ENCODE peak calls at places on chromosome X, in ten cellular contexts. V is GM12865; G is epithelial cell of esophagus; N is left ventricle myocardium inferior; P is lower lobe of right lung; U is heart right ventricle; A is MM.1S; S is dorsolateral prefrontal cortex; L is cardiac muscle cell; H is CD4-positive, CD25-positive, alpha-beta regulatory T cell. X is an unnamed sample.

GRCh38 chrX:47581731-47582647 is at the start of gene TIMP1:
- DNase-seq in G (peak), V (peak), S (peak), L (peak), H (peak), N (peak), A (peak), P (peak), U (peak), X (peak)

GRCh38 chrX:34437586-34437985 is 219.5 kb downstream of the TMEM47 start:
- DNase-seq in N (peak), G (no peak), A (no peak), L (no peak), V (no peak), H (no peak), P (no peak), S (no peak), U (no peak), X (no peak)

GRCh38 chrX:43106009-43106408 is 328.0 kb upstream of the PPP1R2C start:
- DNase-seq in U (no peak), A (no peak), L (no peak), G (no peak), N (no peak), P (no peak), H (no peak), S (no peak), V (no peak), X (no peak)

GRCh38 chrX:17744896-17745523 is 7.7 kb downstream of the SCML1 start:
- DNase-seq in P (no peak), G (peak), V (no peak), N (no peak), S (no peak), H (no peak), A (peak), L (no peak), U (no peak), X (peak)

GRCh38 chrX:119690921-119691716 is 1.8 kb downstream of the SEPTIN6 start:
- DNase-seq in U (no peak), N (no peak), V (peak), P (no peak), L (no peak), A (peak), G (peak), S (no peak), H (peak), X (peak)

GRCh38 chrX:110338850-110339373 is 19.7 kb upstream of the RTL9 start:
- DNase-seq in A (no peak), V (no peak), G (peak), N (no peak), H (no peak), P (no peak), L (no peak), S (no peak), U (no peak), X (no peak)

GRCh38 chrX:87475793-87476192 is 41.8 kb upstream of the KLHL4 start:
- DNase-seq in A (no peak), N (no peak), V (no peak), U (no peak), L (no peak), S (no peak), G (no peak), P (no peak), H (no peak), X (no peak)

GRCh38 chrX:97400492-97400891 is 516.8 kb downstream of the RPA4 start:
- DNase-seq in S (no peak), L (no peak), H (no peak), P (no peak), N (no peak), V (peak), A (peak), U (no peak), G (no peak), X (no peak)

GRCh38 chrX:110287605-110288004 is 30.3 kb downstream of the AMMECR1 start:
- DNase-seq in S (no peak), N (no peak), G (no peak), H (no peak), P (no peak), V (no peak), L (no peak), A (no peak), U (no peak), X (no peak)

GRCh38 chrX:40095588-40096394 is 2.0 kb downstream of the BCOR start:
- DNase-seq in V (peak), L (no peak), S (no peak), G (no peak), A (peak), H (no peak), N (peak), P (peak), U (no peak), X (peak)

GRCh38 chrX:101359966-101360365 is 11.4 kb upstream of the TIMM8A start:
- DNase-seq in H (no peak), N (no peak), A (no peak), L (no peak), V (no peak), P (no peak), S (no peak), G (peak), U (no peak), X (no peak)

GRCh38 chrX:70979136-70979762 is 48.4 kb upstream of the SLC7A3 start:
- DNase-seq in L (peak), G (peak), P (no peak), N (no peak), S (no peak), A (no peak), V (peak), U (no peak), H (no peak), X (no peak)

GRCh38 chrX:116862340-116862739 is 399.6 kb upstream of the CT83 start:
- DNase-seq in U (no peak), L (no peak), N (no peak), A (peak), S (no peak), V (no peak), G (no peak), P (no peak), H (no peak), X (no peak)

GRCh38 chrX:11629593-11630211 is 36.0 kb downstream of the ARHGAP6 start:
- DNase-seq in A (peak), L (peak), H (no peak), V (peak), S (no peak), N (peak), P (peak), G (peak), U (peak), X (no peak)

GRCh38 chrX:30875957-30876356 is 13.1 kb downstream of the TAB3 start:
- DNase-seq in S (no peak), H (no peak), U (no peak), P (no peak), G (peak), L (no peak), V (no peak), A (no peak), N (no peak), X (no peak)

GRCh38 chrX:40065291-40066046 is 32.3 kb downstream of the BCOR start:
- DNase-seq in A (no peak), N (no peak), L (no peak), H (no peak), P (no peak), S (no peak), G (no peak), V (no peak), U (no peak), X (no peak)

GRCh38 chrX:30653415-30654131 is at the start of gene GK:
- DNase-seq in L (peak), U (peak), S (peak), P (peak), H (peak), V (peak), G (no peak), N (peak), A (peak), X (peak)

GRCh38 chrX:53196678-53197077 is 28.3 kb downstream of the KDM5C start:
- DNase-seq in P (no peak), L (no peak), A (no peak), S (no peak), G (no peak), H (no peak), N (no peak), V (no peak), U (no peak), X (no peak)

GRCh38 chrX:85611926-85612325 is 232.5 kb upstream of the POF1B start:
- DNase-seq in S (no peak), H (no peak), N (no peak), V (no peak), U (no peak), G (peak), P (no peak), A (peak), L (no peak), X (no peak)

GRCh38 chrX:40150503-40150902 is 52.7 kb upstream of the BCOR start:
- DNase-seq in L (no peak), H (no peak), S (no peak), V (no peak), G (no peak), P (no peak), A (no peak), U (no peak), N (no peak), X (no peak)

GRCh38 chrX:39972340-39972739 is 125.4 kb downstream of the BCOR start:
- DNase-seq in H (no peak), A (no peak), V (no peak), N (no peak), P (no peak), G (peak), U (peak), L (no peak), S (no peak), X (no peak)

GRCh38 chrX:103155201-103155600 is 59.7 kb upstream of the BEX4 start:
- DNase-seq in N (no peak), V (no peak), A (no peak), H (no peak), P (no peak), L (no peak), S (no peak), G (peak), U (no peak), X (no peak)

GRCh38 chrX:9127991-9128390 is 94.1 kb upstream of the FAM9B start:
- DNase-seq in L (no peak), N (no peak), V (no peak), S (no peak), H (no peak), G (no peak), U (no peak), A (no peak), P (no peak), X (no peak)

GRCh38 chrX:39772057-39772832 is 325.5 kb downstream of the BCOR start:
- DNase-seq in A (peak), V (peak), G (peak), S (no peak), H (peak), U (no peak), L (peak), P (peak), N (no peak), X (peak)

GRCh38 chrX:130024127-130024526 is 41.7 kb downstream of the BCORL1 start:
- DNase-seq in P (peak), N (peak), A (peak), S (no peak), U (peak), L (peak), V (peak), G (peak), H (peak), X (peak)

GRCh38 chrX:57871463-57871862 is 38.8 kb downstream of the ZXDA start:
- DNase-seq in V (no peak), U (no peak), S (no peak), A (no peak), H (no peak), P (no peak), G (no peak), L (no peak), N (no peak), X (no peak)

GRCh38 chrX:45824471-45824870 is 623.8 kb upstream of the DIPK2B start:
- DNase-seq in H (no peak), L (no peak), G (peak), N (no peak), P (no peak), U (no peak), A (no peak), V (peak), S (peak), X (no peak)

GRCh38 chrX:134075894-134076718 is 90.7 kb upstream of the GPC3 start:
- DNase-seq in G (no peak), L (no peak), P (no peak), A (no peak), H (no peak), U (no peak), V (no peak), N (no peak), S (no peak), X (no peak)

GRCh38 chrX:55127692-55128091 is 38.9 kb downstream of the PAGE2 start:
- DNase-seq in P (no peak), V (no peak), N (no peak), U (no peak), G (peak), L (no peak), A (no peak), H (no peak), S (no peak), X (no peak)

GRCh38 chrX:10744011-10744410 is 123.6 kb upstream of the MID1 start:
- DNase-seq in H (no peak), S (no peak), G (peak), N (no peak), U (no peak), L (no peak), A (no peak), V (no peak), P (no peak), X (no peak)

GRCh38 chrX:2426289-2426882 is 74.4 kb downstream of the DHRSX start:
- DNase-seq in G (no peak), N (no peak), V (no peak), L (no peak), P (no peak), A (no peak), S (no peak), U (no peak), H (no peak), X (no peak)

GRCh38 chrX:55715847-55716246 is 1.7 kb upstream of the RRAGB start:
- DNase-seq in U (no peak), G (no peak), L (no peak), P (no peak), N (no peak), S (no peak), H (no peak), V (peak), A (no peak), X (no peak)

GRCh38 chrX:108177321-108177990 is 85.9 kb downstream of the ATG4A start:
- DNase-seq in N (no peak), S (no peak), L (no peak), H (no peak), U (no peak), V (no peak), G (peak), P (no peak), A (no peak), X (no peak)

GRCh38 chrX:9897761-9898161 is 69.4 kb upstream of the CLDN34 start:
- DNase-seq in H (no peak), G (no peak), U (no peak), V (no peak), A (no peak), L (no peak), P (no peak), N (no peak), S (no peak), X (no peak)

DNA sequence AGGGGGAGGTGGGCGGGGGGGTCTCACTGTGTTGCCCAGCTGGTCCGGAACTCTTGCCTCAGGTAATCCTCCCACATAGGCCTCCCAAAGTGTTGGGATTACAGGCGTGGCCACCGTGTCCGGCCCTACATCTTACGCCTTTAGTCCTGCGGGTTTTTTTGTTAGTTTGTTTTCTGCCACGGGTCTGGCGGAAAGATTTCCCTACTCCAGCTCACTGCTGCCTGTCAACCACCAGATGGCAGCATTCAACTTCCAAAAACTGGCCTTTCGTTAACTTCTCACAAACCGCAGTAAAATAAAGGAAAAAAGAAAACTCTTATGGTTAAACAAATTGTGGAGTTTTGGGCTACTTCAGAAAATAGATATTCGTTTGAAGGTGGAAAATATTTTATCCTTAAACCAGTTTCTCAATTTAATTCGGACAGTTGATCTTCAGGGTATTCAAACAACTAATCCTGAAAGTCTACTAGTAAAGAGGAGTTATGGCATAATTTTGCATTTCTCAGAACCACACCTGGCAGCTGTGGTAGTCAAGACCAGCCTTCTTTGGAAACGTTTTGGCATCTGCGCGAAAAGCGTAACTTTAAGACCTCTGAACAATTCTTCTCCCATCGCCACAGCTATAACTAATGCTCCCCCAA is 41.1 kb downstream of the LUZP4 start:
- DNase-seq in A (peak), P (no peak), H (no peak), S (peak), G (peak), N (no peak), U (peak), L (peak), V (peak), X (peak)
- H3K4me3 ChIP-seq in A (no peak), P (no peak), H (no peak), S (peak), G (no peak), N (peak), U (peak), L (peak), V (no peak), X (no peak)

GRCh38 chrX:68794486-68794885 is 34.3 kb upstream of the EFNB1 start:
- DNase-seq in S (no peak), L (no peak), G (no peak), P (no peak), U (no peak), V (no peak), N (no peak), A (no peak), H (no peak), X (no peak)
- H3K4me3 ChIP-seq in S (no peak), L (no peak), G (no peak), P (no peak), U (no peak), V (no peak), N (no peak), A (no peak), H (no peak), X (no peak)

DNA sequence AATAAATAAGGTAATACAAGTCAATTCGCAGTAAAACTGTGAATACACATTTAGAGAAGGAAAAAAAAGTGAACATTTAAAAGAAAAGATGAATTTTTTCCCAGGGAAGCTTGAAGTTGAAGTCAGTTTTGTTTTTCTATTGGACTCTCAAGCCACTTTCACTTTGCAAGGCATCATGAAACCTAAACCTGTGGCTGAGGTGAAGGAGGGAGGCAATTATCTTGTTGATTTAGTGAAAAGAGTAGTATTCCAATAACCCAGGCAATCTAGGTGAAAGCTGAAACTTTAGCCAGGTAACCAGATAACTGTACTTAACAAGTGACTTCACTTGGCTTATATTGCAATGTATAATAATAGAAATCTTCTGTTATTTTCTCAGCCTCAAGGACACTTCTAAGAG is 138.6 kb downstream of the HDX start:
- DNase-seq in P (no peak), L (no peak), H (no peak), A (peak), G (no peak), N (no peak), U (no peak), V (no peak), S (no peak), X (no peak)
- H3K4me3 ChIP-seq in P (no peak), L (no peak), H (no peak), A (no peak), G (no peak), N (no peak), U (peak), V (no peak), S (no peak), X (no peak)

DNA sequence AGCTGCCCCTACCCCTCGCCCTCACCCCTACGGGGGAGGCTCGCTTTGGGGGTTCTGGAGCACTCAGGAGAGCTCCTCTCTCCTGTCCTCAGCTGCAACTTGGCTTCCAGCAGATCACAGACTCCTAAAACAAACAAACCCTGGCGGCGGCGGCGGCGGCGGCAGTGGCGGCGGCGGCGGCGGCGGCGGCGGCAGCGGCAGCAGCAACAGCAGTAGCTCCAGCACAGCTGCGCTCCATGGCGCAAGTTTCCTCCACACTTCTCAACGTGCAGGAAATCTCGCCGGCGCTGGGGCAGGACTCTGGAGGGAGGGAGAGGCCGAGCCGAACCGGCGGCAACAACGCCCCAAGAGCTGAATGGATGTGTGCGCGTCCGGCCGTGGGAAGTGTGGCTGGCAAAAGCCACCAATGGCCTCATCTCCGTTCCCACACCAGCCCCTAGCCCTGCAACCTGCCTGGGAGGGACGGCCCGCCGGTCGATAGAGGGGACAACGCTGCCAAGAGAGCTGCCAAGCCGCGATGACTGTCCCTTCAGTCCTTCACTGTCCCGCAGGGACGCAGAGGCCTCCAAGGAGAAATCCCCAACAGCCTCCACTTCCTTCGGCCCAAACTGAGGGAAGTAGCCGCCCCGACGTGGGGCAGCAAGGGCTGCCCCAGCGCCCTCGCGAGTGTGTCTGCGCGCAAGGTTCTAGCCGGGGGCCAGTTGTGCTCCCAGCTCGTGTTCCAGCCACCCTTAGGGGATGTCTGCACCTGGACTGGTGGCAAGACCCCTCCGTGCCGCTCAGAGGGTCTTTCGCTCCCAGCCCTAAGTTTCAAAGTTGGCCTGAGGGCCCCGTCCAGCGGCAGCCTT is 775 bp downstream of the SHROOM4 start:
- DNase-seq in U (peak), S (peak), G (peak), P (peak), A (no peak), H (no peak), N (peak), L (peak), V (peak), X (no peak)
- H3K4me3 ChIP-seq in U (peak), S (peak), G (peak), P (peak), A (no peak), H (no peak), N (peak), L (peak), V (no peak), X (no peak)

GRCh38 chrX:140766024-140766611 is 56.6 kb downstream of the LINC00632 start:
- DNase-seq in N (no peak), U (peak), L (peak), V (peak), P (no peak), S (peak), H (peak), G (peak), A (peak), X (no peak)
- H3K4me3 ChIP-seq in N (peak), U (peak), L (peak), V (no peak), P (no peak), S (peak), H (no peak), G (no peak), A (peak), X (no peak)